ENCODE peak calls at places on chromosomes 4 and X, in nine cellular contexts. One of them, this sample, is unnamed.

GRCh38 chr4:164357957-164358356 is 396.0 kb upstream of the SMIM31 start:
- DNase-seq in GM12892: no peak
- DNase-seq in coronary artery: no peak
- DNase-seq in HEK293T: no peak
- DNase-seq in AG04449: no peak
- DNase-seq in HTR-8/SVneo: no peak
- DNase-seq in stimulated activated naive CD4-positive, alpha-beta T cell: no peak
- DNase-seq in NCI-H774: no peak
- DNase-seq in stimulated activated naive CD8-positive, alpha-beta T cell treated with anti-CD3 and anti-CD28 coated beads, Interleukin-15, Interleukin-2, amounts not matched to agents 100 U/mL and 50 U/mL, for 24 hours: no peak
- DNase-seq in this sample: no peak

GRCh38 chrX:71181558-71181909 is 36.9 kb downstream of the NLGN3 start:
- DNase-seq in HEK293T: no peak
- DNase-seq in AG04449: no peak
- DNase-seq in NCI-H774: no peak
- DNase-seq in stimulated activated naive CD8-positive, alpha-beta T cell treated with anti-CD3 and anti-CD28 coated beads, Interleukin-15, Interleukin-2, amounts not matched to agents 100 U/mL and 50 U/mL, for 24 hours: peak
- DNase-seq in GM12892: no peak
- DNase-seq in coronary artery: no peak
- DNase-seq in stimulated activated naive CD4-positive, alpha-beta T cell: peak
- DNase-seq in HTR-8/SVneo: no peak
- DNase-seq in this sample: no peak

GRCh38 chrX:34901761-34902160 is 40.8 kb upstream of the FAM47B start:
- DNase-seq in stimulated activated naive CD8-positive, alpha-beta T cell treated with anti-CD3 and anti-CD28 coated beads, Interleukin-15, Interleukin-2, amounts not matched to agents 100 U/mL and 50 U/mL, for 24 hours: no peak
- DNase-seq in NCI-H774: no peak
- DNase-seq in AG04449: no peak
- DNase-seq in coronary artery: no peak
- DNase-seq in HTR-8/SVneo: no peak
- DNase-seq in GM12892: no peak
- DNase-seq in stimulated activated naive CD4-positive, alpha-beta T cell: no peak
- DNase-seq in HEK293T: no peak
- DNase-seq in this sample: no peak

GRCh38 chr4:170014359-170015008 is 11.7 kb downstream of the MFAP3L start:
- DNase-seq in NCI-H774: no peak
- DNase-seq in stimulated activated naive CD8-positive, alpha-beta T cell treated with anti-CD3 and anti-CD28 coated beads, Interleukin-15, Interleukin-2, amounts not matched to agents 100 U/mL and 50 U/mL, for 24 hours: no peak
- DNase-seq in HTR-8/SVneo: no peak
- DNase-seq in GM12892: no peak
- DNase-seq in coronary artery: no peak
- DNase-seq in stimulated activated naive CD4-positive, alpha-beta T cell: no peak
- DNase-seq in HEK293T: no peak
- DNase-seq in AG04449: peak
- DNase-seq in this sample: no peak

GRCh38 chr4:30744957-30745640 is 24.9 kb downstream of the PCDH7 start:
- DNase-seq in coronary artery: no peak
- DNase-seq in HEK293T: no peak
- DNase-seq in NCI-H774: no peak
- DNase-seq in stimulated activated naive CD4-positive, alpha-beta T cell: no peak
- DNase-seq in HTR-8/SVneo: no peak
- DNase-seq in GM12892: no peak
- DNase-seq in AG04449: no peak
- DNase-seq in stimulated activated naive CD8-positive, alpha-beta T cell treated with anti-CD3 and anti-CD28 coated beads, Interleukin-15, Interleukin-2, amounts not matched to agents 100 U/mL and 50 U/mL, for 24 hours: no peak
- DNase-seq in this sample: no peak

GRCh38 chr4:57612279-57612678 is 502.1 kb upstream of the IGFBP7 start:
- DNase-seq in HEK293T: no peak
- DNase-seq in NCI-H774: no peak
- DNase-seq in AG04449: no peak
- DNase-seq in stimulated activated naive CD4-positive, alpha-beta T cell: no peak
- DNase-seq in GM12892: no peak
- DNase-seq in stimulated activated naive CD8-positive, alpha-beta T cell treated with anti-CD3 and anti-CD28 coated beads, Interleukin-15, Interleukin-2, amounts not matched to agents 100 U/mL and 50 U/mL, for 24 hours: no peak
- DNase-seq in HTR-8/SVneo: no peak
- DNase-seq in coronary artery: no peak
- DNase-seq in this sample: no peak

GRCh38 chr4:182776376-182777058 is 140.7 kb downstream of the DCTD start:
- DNase-seq in NCI-H774: no peak
- DNase-seq in stimulated activated naive CD8-positive, alpha-beta T cell treated with anti-CD3 and anti-CD28 coated beads, Interleukin-15, Interleukin-2, amounts not matched to agents 100 U/mL and 50 U/mL, for 24 hours: no peak
- DNase-seq in HTR-8/SVneo: no peak
- DNase-seq in stimulated activated naive CD4-positive, alpha-beta T cell: no peak
- DNase-seq in coronary artery: no peak
- DNase-seq in AG04449: no peak
- DNase-seq in GM12892: no peak
- DNase-seq in HEK293T: no peak
- DNase-seq in this sample: no peak

GRCh38 chr4:156865391-156865790 is 106.2 kb downstream of the PDGFC start:
- DNase-seq in NCI-H774: no peak
- DNase-seq in coronary artery: no peak
- DNase-seq in stimulated activated naive CD8-positive, alpha-beta T cell treated with anti-CD3 and anti-CD28 coated beads, Interleukin-15, Interleukin-2, amounts not matched to agents 100 U/mL and 50 U/mL, for 24 hours: no peak
- DNase-seq in HEK293T: no peak
- DNase-seq in GM12892: no peak
- DNase-seq in HTR-8/SVneo: no peak
- DNase-seq in AG04449: no peak
- DNase-seq in stimulated activated naive CD4-positive, alpha-beta T cell: no peak
- DNase-seq in this sample: no peak

GRCh38 chr4:88440146-88440545 is 16.8 kb upstream of the HERC5 start:
- DNase-seq in NCI-H774: no peak
- DNase-seq in GM12892: no peak
- DNase-seq in HTR-8/SVneo: no peak
- DNase-seq in AG04449: no peak
- DNase-seq in stimulated activated naive CD8-positive, alpha-beta T cell treated with anti-CD3 and anti-CD28 coated beads, Interleukin-15, Interleukin-2, amounts not matched to agents 100 U/mL and 50 U/mL, for 24 hours: no peak
- DNase-seq in stimulated activated naive CD4-positive, alpha-beta T cell: no peak
- DNase-seq in HEK293T: no peak
- DNase-seq in coronary artery: no peak
- DNase-seq in this sample: no peak

GRCh38 chr4:109559625-109559982 is 442 bp upstream of the MCUB start:
- DNase-seq in AG04449: no peak
- DNase-seq in stimulated activated naive CD4-positive, alpha-beta T cell: no peak
- DNase-seq in HTR-8/SVneo: peak
- DNase-seq in NCI-H774: no peak
- DNase-seq in coronary artery: no peak
- DNase-seq in GM12892: peak
- DNase-seq in HEK293T: peak
- DNase-seq in stimulated activated naive CD8-positive, alpha-beta T cell treated with anti-CD3 and anti-CD28 coated beads, Interleukin-15, Interleukin-2, amounts not matched to agents 100 U/mL and 50 U/mL, for 24 hours: peak
- DNase-seq in this sample: peak

GRCh38 chr4:136457577-136457976 is 1074.7 kb downstream of the PCDH18 start:
- DNase-seq in AG04449: no peak
- DNase-seq in stimulated activated naive CD8-positive, alpha-beta T cell treated with anti-CD3 and anti-CD28 coated beads, Interleukin-15, Interleukin-2, amounts not matched to agents 100 U/mL and 50 U/mL, for 24 hours: no peak
- DNase-seq in HTR-8/SVneo: no peak
- DNase-seq in GM12892: no peak
- DNase-seq in stimulated activated naive CD4-positive, alpha-beta T cell: no peak
- DNase-seq in NCI-H774: no peak
- DNase-seq in HEK293T: no peak
- DNase-seq in coronary artery: no peak
- DNase-seq in this sample: no peak

GRCh38 chrX:66012094-66012534 is 27.8 kb downstream of the VSIG4 start:
- DNase-seq in GM12892: no peak
- DNase-seq in stimulated activated naive CD8-positive, alpha-beta T cell treated with anti-CD3 and anti-CD28 coated beads, Interleukin-15, Interleukin-2, amounts not matched to agents 100 U/mL and 50 U/mL, for 24 hours: no peak
- DNase-seq in HEK293T: no peak
- DNase-seq in coronary artery: no peak
- DNase-seq in HTR-8/SVneo: no peak
- DNase-seq in AG04449: no peak
- DNase-seq in stimulated activated naive CD4-positive, alpha-beta T cell: no peak
- DNase-seq in NCI-H774: no peak
- DNase-seq in this sample: no peak

GRCh38 chr4:1609901-1610790 is 74.0 kb downstream of the FAM53A start:
- DNase-seq in coronary artery: no peak
- DNase-seq in HEK293T: no peak
- DNase-seq in stimulated activated naive CD4-positive, alpha-beta T cell: no peak
- DNase-seq in NCI-H774: no peak
- DNase-seq in stimulated activated naive CD8-positive, alpha-beta T cell treated with anti-CD3 and anti-CD28 coated beads, Interleukin-15, Interleukin-2, amounts not matched to agents 100 U/mL and 50 U/mL, for 24 hours: no peak
- DNase-seq in AG04449: no peak
- DNase-seq in HTR-8/SVneo: no peak
- DNase-seq in GM12892: no peak
- DNase-seq in this sample: no peak

GRCh38 chr4:21769404-21770147 is 179.0 kb downstream of the KCNIP4 start:
- DNase-seq in AG04449: no peak
- DNase-seq in HTR-8/SVneo: peak
- DNase-seq in stimulated activated naive CD8-positive, alpha-beta T cell treated with anti-CD3 and anti-CD28 coated beads, Interleukin-15, Interleukin-2, amounts not matched to agents 100 U/mL and 50 U/mL, for 24 hours: no peak
- DNase-seq in HEK293T: no peak
- DNase-seq in NCI-H774: no peak
- DNase-seq in GM12892: no peak
- DNase-seq in coronary artery: no peak
- DNase-seq in stimulated activated naive CD4-positive, alpha-beta T cell: no peak
- DNase-seq in this sample: no peak

GRCh38 chr4:86957214-86957613 is 22.4 kb downstream of the AFF1 start:
- DNase-seq in coronary artery: no peak
- DNase-seq in HTR-8/SVneo: no peak
- DNase-seq in stimulated activated naive CD8-positive, alpha-beta T cell treated with anti-CD3 and anti-CD28 coated beads, Interleukin-15, Interleukin-2, amounts not matched to agents 100 U/mL and 50 U/mL, for 24 hours: no peak
- DNase-seq in NCI-H774: no peak
- DNase-seq in GM12892: no peak
- DNase-seq in AG04449: no peak
- DNase-seq in HEK293T: no peak
- DNase-seq in stimulated activated naive CD4-positive, alpha-beta T cell: no peak
- DNase-seq in this sample: no peak

GRCh38 chr4:141246243-141246642 is 25.5 kb downstream of the ZNF330 start:
- DNase-seq in HTR-8/SVneo: peak
- DNase-seq in HEK293T: no peak
- DNase-seq in coronary artery: no peak
- DNase-seq in GM12892: no peak
- DNase-seq in NCI-H774: no peak
- DNase-seq in stimulated activated naive CD4-positive, alpha-beta T cell: no peak
- DNase-seq in AG04449: peak
- DNase-seq in stimulated activated naive CD8-positive, alpha-beta T cell treated with anti-CD3 and anti-CD28 coated beads, Interleukin-15, Interleukin-2, amounts not matched to agents 100 U/mL and 50 U/mL, for 24 hours: no peak
- DNase-seq in this sample: no peak

GRCh38 chrX:30212172-30212571 is 3.2 kb upstream of the MAGEB2 start:
- DNase-seq in stimulated activated naive CD8-positive, alpha-beta T cell treated with anti-CD3 and anti-CD28 coated beads, Interleukin-15, Interleukin-2, amounts not matched to agents 100 U/mL and 50 U/mL, for 24 hours: no peak
- DNase-seq in stimulated activated naive CD4-positive, alpha-beta T cell: no peak
- DNase-seq in GM12892: no peak
- DNase-seq in AG04449: no peak
- DNase-seq in HTR-8/SVneo: no peak
- DNase-seq in NCI-H774: no peak
- DNase-seq in coronary artery: no peak
- DNase-seq in HEK293T: no peak
- DNase-seq in this sample: no peak

GRCh38 chr4:73735231-73735630 is 5.1 kb upstream of the CXCL8 start:
- DNase-seq in NCI-H774: no peak
- DNase-seq in stimulated activated naive CD8-positive, alpha-beta T cell treated with anti-CD3 and anti-CD28 coated beads, Interleukin-15, Interleukin-2, amounts not matched to agents 100 U/mL and 50 U/mL, for 24 hours: no peak
- DNase-seq in stimulated activated naive CD4-positive, alpha-beta T cell: no peak
- DNase-seq in HTR-8/SVneo: no peak
- DNase-seq in coronary artery: no peak
- DNase-seq in AG04449: no peak
- DNase-seq in HEK293T: no peak
- DNase-seq in GM12892: no peak
- DNase-seq in this sample: no peak

GRCh38 chrX:80026116-80026515 is 11.6 kb downstream of the TBX22 start:
- DNase-seq in NCI-H774: no peak
- DNase-seq in stimulated activated naive CD8-positive, alpha-beta T cell treated with anti-CD3 and anti-CD28 coated beads, Interleukin-15, Interleukin-2, amounts not matched to agents 100 U/mL and 50 U/mL, for 24 hours: no peak
- DNase-seq in HEK293T: no peak
- DNase-seq in AG04449: no peak
- DNase-seq in HTR-8/SVneo: no peak
- DNase-seq in coronary artery: no peak
- DNase-seq in GM12892: no peak
- DNase-seq in stimulated activated naive CD4-positive, alpha-beta T cell: no peak
- DNase-seq in this sample: no peak

GRCh38 chr4:145956288-145956890 is 17.8 kb upstream of the ZNF827 start:
- DNase-seq in HEK293T: peak
- DNase-seq in coronary artery: no peak
- DNase-seq in HTR-8/SVneo: peak
- DNase-seq in GM12892: no peak
- DNase-seq in AG04449: no peak
- DNase-seq in stimulated activated naive CD8-positive, alpha-beta T cell treated with anti-CD3 and anti-CD28 coated beads, Interleukin-15, Interleukin-2, amounts not matched to agents 100 U/mL and 50 U/mL, for 24 hours: peak
- DNase-seq in NCI-H774: no peak
- DNase-seq in stimulated activated naive CD4-positive, alpha-beta T cell: no peak
- DNase-seq in this sample: no peak

GRCh38 chr4:75432683-75433082 is 81.5 kb downstream of the RCHY1 start:
- DNase-seq in NCI-H774: no peak
- DNase-seq in HEK293T: peak
- DNase-seq in HTR-8/SVneo: peak
- DNase-seq in stimulated activated naive CD4-positive, alpha-beta T cell: no peak
- DNase-seq in stimulated activated naive CD8-positive, alpha-beta T cell treated with anti-CD3 and anti-CD28 coated beads, Interleukin-15, Interleukin-2, amounts not matched to agents 100 U/mL and 50 U/mL, for 24 hours: no peak
- DNase-seq in coronary artery: no peak
- DNase-seq in GM12892: no peak
- DNase-seq in AG04449: no peak
- DNase-seq in this sample: no peak

GRCh38 chr4:6986067-6986780 is 56.9 kb upstream of the TADA2B start:
- DNase-seq in stimulated activated naive CD8-positive, alpha-beta T cell treated with anti-CD3 and anti-CD28 coated beads, Interleukin-15, Interleukin-2, amounts not matched to agents 100 U/mL and 50 U/mL, for 24 hours: no peak
- DNase-seq in HEK293T: peak
- DNase-seq in HTR-8/SVneo: peak
- DNase-seq in GM12892: no peak
- DNase-seq in AG04449: no peak
- DNase-seq in NCI-H774: no peak
- DNase-seq in stimulated activated naive CD4-positive, alpha-beta T cell: no peak
- DNase-seq in coronary artery: no peak
- DNase-seq in this sample: no peak

GRCh38 chr4:6751611-6752485 is 30.7 kb upstream of the KIAA0232 start:
- DNase-seq in AG04449: no peak
- DNase-seq in HTR-8/SVneo: no peak
- DNase-seq in stimulated activated naive CD8-positive, alpha-beta T cell treated with anti-CD3 and anti-CD28 coated beads, Interleukin-15, Interleukin-2, amounts not matched to agents 100 U/mL and 50 U/mL, for 24 hours: no peak
- DNase-seq in GM12892: no peak
- DNase-seq in coronary artery: no peak
- DNase-seq in stimulated activated naive CD4-positive, alpha-beta T cell: no peak
- DNase-seq in HEK293T: no peak
- DNase-seq in NCI-H774: peak
- DNase-seq in this sample: no peak

GRCh38 chrX:136750364-136750763 is 30.4 kb downstream of the ARHGEF6 start:
- DNase-seq in coronary artery: no peak
- DNase-seq in stimulated activated naive CD4-positive, alpha-beta T cell: no peak
- DNase-seq in stimulated activated naive CD8-positive, alpha-beta T cell treated with anti-CD3 and anti-CD28 coated beads, Interleukin-15, Interleukin-2, amounts not matched to agents 100 U/mL and 50 U/mL, for 24 hours: no peak
- DNase-seq in HTR-8/SVneo: no peak
- DNase-seq in GM12892: no peak
- DNase-seq in HEK293T: no peak
- DNase-seq in AG04449: no peak
- DNase-seq in NCI-H774: no peak
- DNase-seq in this sample: no peak

GRCh38 chr4:24753519-24753918 is 41.9 kb upstream of the SOD3 start:
- DNase-seq in stimulated activated naive CD8-positive, alpha-beta T cell treated with anti-CD3 and anti-CD28 coated beads, Interleukin-15, Interleukin-2, amounts not matched to agents 100 U/mL and 50 U/mL, for 24 hours: no peak
- DNase-seq in GM12892: no peak
- DNase-seq in coronary artery: no peak
- DNase-seq in HEK293T: no peak
- DNase-seq in stimulated activated naive CD4-positive, alpha-beta T cell: no peak
- DNase-seq in AG04449: no peak
- DNase-seq in HTR-8/SVneo: peak
- DNase-seq in NCI-H774: no peak
- DNase-seq in this sample: no peak

This sample was measured in 8988T.